ENCODE peak calls at places on chromosome 17, in five cellular contexts. F, Z, B, X and E are unnamed samples. For H3K4me1, the result is how much of the 10 kb centered on the place peaks cover.

GRCh38 chr17:10050597-10051101 is 145.6 kb upstream of the RCVRN start:
- DNase-seq in F (no peak), Z (no peak), B (no peak), X (no peak), E (no peak)

GRCh38 chr17:55555772-55556171 is 44.5 kb upstream of the SMIM36 start:
- DNase-seq in F (no peak), Z (no peak), B (no peak), X (no peak), E (no peak)

GRCh38 chr17:38701504-38702165 is 3.4 kb upstream of the MLLT6 start:
- DNase-seq in F (peak), Z (no peak), B (no peak), X (no peak), E (peak)

GRCh38 chr17:63349478-63350000 is 96.6 kb downstream of the CYB561 start:
- DNase-seq in F (no peak), Z (no peak), B (no peak), X (no peak), E (no peak)

GRCh38 chr17:27038676-27039075 is 255.2 kb upstream of the WSB1 start:
- DNase-seq in F (no peak), Z (no peak), B (no peak), X (no peak), E (no peak)

GRCh38 chr17:83204230-83204725 is 124.9 kb downstream of the METRNL start:
- DNase-seq in F (no peak), Z (no peak), B (no peak), X (no peak), E (no peak)

GRCh38 chr17:2054740-2055493 is at the start of gene HIC1:
- DNase-seq in F (peak), Z (peak), B (peak), X (peak), E (peak)

GRCh38 chr17:43444223-43445008 is 39.4 kb upstream of the DHX8 start:
- DNase-seq in F (no peak), Z (no peak), B (no peak), X (no peak), E (no peak)

GRCh38 chr17:14474591-14474990 is 173.7 kb downstream of the HS3ST3B1 start:
- DNase-seq in F (no peak), Z (no peak), B (no peak), X (no peak), E (no peak)

GRCh38 chr17:74677558-74678466 is 34.9 kb downstream of the CD300LF start:
- DNase-seq in F (no peak), Z (no peak), B (peak), X (no peak), E (peak)

GRCh38 chr17:1229891-1230571 is 40.2 kb upstream of the BHLHA9 start:
- DNase-seq in F (no peak), Z (no peak), B (no peak), X (no peak), E (no peak)

GRCh38 chr17:27810902-27811557 is 10.7 kb upstream of the NOS2 start:
- DNase-seq in F (no peak), Z (no peak), B (no peak), X (no peak), E (peak)

GRCh38 chr17:74738051-74738996 is 1.3 kb downstream of the RAB37 start:
- DNase-seq in F (peak), Z (peak), B (no peak), X (no peak), E (peak)

GRCh38 chr17:62856594-62856993 is 48.5 kb upstream of the MARCHF10 start:
- DNase-seq in F (no peak), Z (no peak), B (no peak), X (no peak), E (no peak)

GRCh38 chr17:38403491-38403890 is 24.8 kb upstream of the ARHGAP23 start:
- DNase-seq in F (no peak), Z (no peak), B (no peak), X (no peak), E (no peak)

GRCh38 chr17:55294042-55294751 is 29.4 kb downstream of the HLF start:
- DNase-seq in F (no peak), Z (no peak), B (no peak), X (no peak), E (no peak)

GRCh38 chr17:68229619-68230018 is 18.2 kb upstream of the AMZ2 start:
- DNase-seq in F (no peak), Z (no peak), B (no peak), X (no peak), E (no peak)

GRCh38 chr17:35052240-35052608 is 11.3 kb downstream of the RFFL start:
- DNase-seq in F (no peak), Z (no peak), B (no peak), X (no peak), E (no peak)

GRCh38 chr17:54418467-54418866 is 482.2 kb upstream of the TOM1L1 start:
- DNase-seq in F (no peak), Z (no peak), B (no peak), X (no peak), E (no peak)

GRCh38 chr17:76148015-76148326 is 6.9 kb upstream of the FOXJ1 start:
- DNase-seq in F (no peak), Z (no peak), B (no peak), X (no peak), E (no peak)
- H3K4me1 ChIP-seq in F (half or more), Z (under half), B (under half), X (under half), E (under half)

DNA sequence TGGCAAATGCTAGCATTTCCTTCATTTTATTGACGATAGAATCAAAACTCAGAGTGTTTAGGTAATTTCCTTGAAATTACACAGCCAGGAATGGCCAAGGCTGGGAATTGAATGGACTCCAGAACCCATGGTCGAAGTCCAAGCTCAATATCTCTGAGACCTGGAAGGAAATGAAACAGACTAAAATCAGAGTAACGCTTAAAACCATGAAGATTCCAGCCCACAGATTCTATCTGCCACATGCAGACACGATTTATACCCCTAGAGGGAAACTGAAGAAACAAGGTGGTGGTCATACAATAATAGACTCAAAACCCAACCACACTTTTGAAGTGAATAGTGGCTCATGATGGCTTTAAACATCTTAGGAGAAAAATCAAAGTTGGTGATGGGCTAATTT is 95.6 kb downstream of the PRKCA start:
- DNase-seq in F (no peak), Z (no peak), B (no peak), X (no peak), E (peak)
- H3K4me1 ChIP-seq in F (under half), Z (under half), B (under half), X (under half), E (under half)

GRCh38 chr17:49616086-49616485 is 40.4 kb downstream of the NXPH3 start:
- DNase-seq in F (no peak), Z (no peak), B (no peak), X (no peak), E (no peak)
- H3K4me1 ChIP-seq in F (under half), Z (half or more), B (under half), X (under half), E (under half)

GRCh38 chr17:79936661-79937434 is 97.6 kb upstream of the CBX4 start:
- DNase-seq in F (no peak), Z (no peak), B (no peak), X (no peak), E (no peak)
- H3K4me1 ChIP-seq in F (under half), Z (under half), B (under half), X (under half), E (under half)

GRCh38 chr17:81476097-81476496 is 36.5 kb downstream of the ACTG1 start:
- DNase-seq in F (no peak), Z (no peak), B (no peak), X (no peak), E (no peak)

GRCh38 chr17:81478119-81478518 is 34.5 kb downstream of the ACTG1 start:
- DNase-seq in F (no peak), Z (no peak), B (no peak), X (no peak), E (no peak)

GRCh38 chr17:81476635-81477034 is 36.0 kb downstream of the ACTG1 start:
- DNase-seq in F (no peak), Z (no peak), B (no peak), X (no peak), E (no peak)

GRCh38 chr17:81479175-81479574 is 33.4 kb downstream of the ACTG1 start:
- DNase-seq in F (no peak), Z (no peak), B (no peak), X (no peak), E (no peak)

DNA sequence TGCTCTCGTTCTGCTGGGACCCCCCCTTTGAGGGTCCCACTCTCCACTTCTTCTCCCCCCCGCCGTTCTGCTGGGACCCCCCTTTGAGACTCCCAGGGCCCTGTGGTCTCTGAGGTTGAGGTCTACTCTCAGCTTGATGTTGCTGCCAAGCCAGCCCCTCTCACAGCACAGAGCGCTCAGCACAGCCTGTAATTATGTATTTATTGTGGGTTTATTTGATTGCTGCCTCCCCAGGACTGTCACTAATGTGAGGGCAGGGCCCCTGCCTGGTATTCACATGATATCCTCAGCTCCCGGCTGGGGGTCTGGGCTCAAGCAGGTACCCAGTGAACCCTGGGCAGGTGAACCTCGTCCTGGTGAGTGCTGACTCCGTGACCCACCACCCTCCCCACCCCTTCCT is 35.4 kb downstream of the ACTG1 start:
- DNase-seq in F (no peak), Z (no peak), B (no peak), X (no peak), E (no peak)
- H3K4me1 ChIP-seq in F (under half), Z (under half), B (under half), X (under half), E (under half)

DNA sequence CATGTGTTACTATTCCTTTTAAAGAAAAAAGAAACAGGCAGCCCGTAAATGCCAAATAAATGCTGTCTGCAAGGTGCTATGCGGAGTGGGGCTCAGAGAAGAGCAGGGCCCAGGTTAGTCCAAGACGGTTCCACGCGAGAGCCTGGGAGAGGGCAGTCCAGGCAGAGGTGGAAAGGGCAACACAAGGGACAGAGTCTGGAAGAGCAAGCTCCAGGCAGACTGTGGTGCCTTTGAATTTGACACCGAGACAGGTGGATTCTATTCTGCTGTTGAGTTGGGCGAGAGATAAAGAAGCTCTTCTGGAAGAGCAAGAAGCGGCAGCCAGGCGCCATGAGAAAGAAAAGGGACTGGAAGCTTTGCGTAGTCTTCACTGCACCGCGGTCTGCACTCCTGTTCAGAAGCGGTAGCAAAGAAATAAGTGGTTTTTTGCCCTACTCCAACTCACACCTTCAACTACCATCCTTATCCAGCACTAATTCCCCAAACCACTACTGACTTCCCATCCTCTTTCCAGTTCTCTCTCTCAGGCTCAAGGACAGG is 55.5 kb downstream of the CYTH1 start:
- DNase-seq in F (no peak), Z (no peak), B (no peak), X (no peak), E (no peak)
- H3K4me1 ChIP-seq in F (half or more), Z (half or more), B (half or more), X (under half), E (under half)

GRCh38 chr17:16283705-16284104 is 66.7 kb downstream of the PIGL start:
- DNase-seq in F (no peak), Z (no peak), B (no peak), X (no peak), E (no peak)

GRCh38 chr17:16286009-16286946 is 67.0 kb downstream of the CENPV start:
- DNase-seq in F (peak), Z (peak), B (peak), X (peak), E (peak)

GRCh38 chr17:16286947-16287562 is 66.2 kb downstream of the CENPV start:
- DNase-seq in F (no peak), Z (no peak), B (peak), X (peak), E (peak)

GRCh38 chr17:16287563-16288027 is 65.7 kb downstream of the CENPV start:
- DNase-seq in F (no peak), Z (peak), B (no peak), X (no peak), E (peak)

GRCh38 chr17:16285646-16286008 is 67.6 kb downstream of the CENPV start:
- DNase-seq in F (no peak), Z (no peak), B (no peak), X (no peak), E (no peak)
- H3K4me1 ChIP-seq in F (under half), Z (half or more), B (under half), X (under half), E (half or more)